ENCODE peak calls at places on chromosomes 1 and 21, in seven cellular contexts. X is PC-3, M is hepatocyte, Y is GM23248, P is neural progenitor cell, Q is HCT116, A is MM.1S. H is an unnamed sample.

GRCh38 chr21:42612390-42612789 is 41.0 kb upstream of the PDE9A start:
- DNase-seq in X (no peak), M (no peak), Y (no peak), P (no peak), Q (no peak), A (no peak), H (no peak)

GRCh38 chr1:26067432-26067911 is at the start of gene TRIM63:
- DNase-seq in X (no peak), M (no peak), Y (no peak), P (no peak), Q (no peak), A (no peak), H (no peak)

GRCh38 chr1:98467584-98467983 is 193.9 kb upstream of the SNX7 start:
- DNase-seq in X (peak), M (no peak), Y (no peak), P (no peak), Q (no peak), A (no peak), H (no peak)

GRCh38 chr1:25724986-25725385 is 75.0 kb upstream of the SELENON start:
- DNase-seq in X (no peak), M (no peak), Y (no peak), P (peak), Q (no peak), A (no peak), H (peak)

GRCh38 chr1:161082996-161083742 is 6.2 kb downstream of the NECTIN4 start:
- DNase-seq in X (peak), M (peak), Y (peak), P (no peak), Q (peak), A (no peak), H (no peak)

GRCh38 chr1:220690140-220691038 is at the start of gene C1orf115:
- DNase-seq in X (peak), M (peak), Y (peak), P (peak), Q (peak), A (peak), H (peak)

GRCh38 chr1:153309441-153309840 is 3.3 kb downstream of the PGLYRP3 start:
- DNase-seq in X (no peak), M (no peak), Y (no peak), P (no peak), Q (no peak), A (no peak), H (no peak)

GRCh38 chr1:7300893-7301292 is 470.2 kb upstream of the VAMP3 start:
- DNase-seq in X (peak), M (peak), Y (peak), P (no peak), Q (peak), A (no peak), H (no peak)

GRCh38 chr1:29706936-29707335 is 470.6 kb downstream of the PTPRU start:
- DNase-seq in X (peak), M (peak), Y (peak), P (peak), Q (no peak), A (peak), H (peak)

GRCh38 chr1:27074175-27074780 is 61.6 kb upstream of the TENT5B start:
- DNase-seq in X (peak), M (peak), Y (peak), P (no peak), Q (no peak), A (no peak), H (no peak)

GRCh38 chr21:31798842-31799691 is 67.1 kb upstream of the SCAF4 start:
- DNase-seq in X (no peak), M (no peak), Y (no peak), P (no peak), Q (no peak), A (no peak), H (no peak)

GRCh38 chr1:176119549-176119948 is 87.5 kb downstream of the COP1 start:
- DNase-seq in X (peak), M (no peak), Y (peak), P (no peak), Q (peak), A (no peak), H (peak)

GRCh38 chr1:21534674-21535378 is 25.6 kb downstream of the ALPL start:
- DNase-seq in X (peak), M (peak), Y (peak), P (peak), Q (peak), A (peak), H (peak)

GRCh38 chr1:183632964-183633363 is 2.6 kb downstream of the ARPC5 start:
- DNase-seq in X (no peak), M (no peak), Y (peak), P (no peak), Q (no peak), A (peak), H (no peak)

GRCh38 chr1:236391008-236391407 is 3.1 kb upstream of the EDARADD start:
- DNase-seq in X (no peak), M (no peak), Y (peak), P (no peak), Q (no peak), A (no peak), H (no peak)

GRCh38 chr1:170356585-170356984 is 175.4 kb upstream of the GORAB start:
- DNase-seq in X (no peak), M (no peak), Y (no peak), P (no peak), Q (no peak), A (peak), H (no peak)

GRCh38 chr1:6030144-6030543 is 15.5 kb upstream of the KCNAB2 start:
- DNase-seq in X (no peak), M (no peak), Y (no peak), P (no peak), Q (no peak), A (no peak), H (no peak)

GRCh38 chr1:6028042-6028895 is 17.4 kb upstream of the KCNAB2 start:
- DNase-seq in X (no peak), M (no peak), Y (no peak), P (no peak), Q (no peak), A (no peak), H (no peak)

GRCh38 chr1:6033124-6033523 is 12.6 kb upstream of the KCNAB2 start:
- DNase-seq in X (no peak), M (no peak), Y (no peak), P (no peak), Q (no peak), A (no peak), H (no peak)

GRCh38 chr1:6029351-6029750 is 16.3 kb upstream of the KCNAB2 start:
- DNase-seq in X (no peak), M (no peak), Y (no peak), P (no peak), Q (no peak), A (no peak), H (no peak)

DNA sequence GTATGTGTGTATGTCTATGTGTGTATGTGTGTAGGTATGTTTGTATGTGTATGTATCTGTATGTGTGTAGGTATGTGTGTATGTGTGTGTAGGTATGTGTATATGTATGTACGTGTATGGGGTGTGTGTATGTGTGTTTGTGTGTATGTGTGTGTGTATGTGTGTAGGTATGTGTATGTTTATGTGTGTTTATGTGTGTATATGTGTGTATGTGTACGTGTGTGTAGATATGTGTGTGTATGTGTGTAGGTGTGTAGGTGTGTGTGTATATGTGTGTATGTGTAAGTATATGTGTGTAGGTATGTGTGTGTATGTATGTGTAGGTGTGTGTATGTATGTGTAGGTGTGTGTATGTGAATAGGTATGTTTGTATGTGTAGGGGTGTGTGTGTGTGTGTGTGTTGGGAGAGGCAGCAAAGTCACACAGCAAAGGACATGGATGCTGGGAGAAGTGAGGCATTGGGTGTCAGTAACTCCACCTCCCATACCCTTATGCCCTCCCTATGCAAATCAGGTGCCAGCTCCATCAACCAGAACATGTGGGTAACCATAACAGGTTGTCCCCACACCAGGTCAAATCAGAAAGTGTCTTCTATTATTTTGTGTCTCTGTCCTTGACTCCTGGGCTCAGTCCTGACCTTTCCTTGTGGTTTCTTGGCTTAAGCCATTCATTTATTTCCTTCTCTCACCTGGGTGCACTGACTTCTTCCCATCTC is 15.0 kb upstream of the KCNAB2 start:
- DNase-seq in X (no peak), M (no peak), Y (no peak), P (no peak), Q (no peak), A (no peak), H (no peak)
- H3K4me3 ChIP-seq in X (no peak), M (no peak), Y (no peak), P (no peak), Q (no peak), A (no peak), H (no peak)

GRCh38 chr1:159008744-159009188 is 941 bp upstream of the IFI16 start:
- DNase-seq in X (no peak), M (no peak), Y (no peak), P (no peak), Q (no peak), A (peak), H (no peak)

GRCh38 chr1:159009287-159009686 is 420 bp upstream of the IFI16 start:
- DNase-seq in X (no peak), M (no peak), Y (no peak), P (no peak), Q (no peak), A (peak), H (no peak)

GRCh38 chr1:159010398-159010797 is 691 bp downstream of the IFI16 start:
- DNase-seq in X (no peak), M (no peak), Y (peak), P (no peak), Q (no peak), A (peak), H (no peak)

GRCh38 chr1:159011701-159012100 is 2.0 kb downstream of the IFI16 start:
- DNase-seq in X (no peak), M (no peak), Y (no peak), P (no peak), Q (no peak), A (no peak), H (no peak)

GRCh38 chr1:159009704-159010361 is at the start of gene IFI16:
- DNase-seq in X (peak), M (peak), Y (peak), P (no peak), Q (no peak), A (peak), H (no peak)
- TF ChIP-seq EZH2phosphoT487 in X (no peak), M (no peak), Y (no peak), P (no peak), Q (no peak), A (no peak), H (no peak)

GRCh38 chr1:93150729-93151128 is 29.5 kb downstream of the TMED5 start:
- DNase-seq in X (no peak), M (no peak), Y (no peak), P (no peak), Q (no peak), A (no peak), H (no peak)

GRCh38 chr1:93151474-93151873 is 28.7 kb downstream of the TMED5 start:
- DNase-seq in X (no peak), M (no peak), Y (no peak), P (no peak), Q (no peak), A (no peak), H (no peak)

GRCh38 chr1:93152835-93153234 is 27.4 kb downstream of the TMED5 start:
- DNase-seq in X (no peak), M (no peak), Y (no peak), P (no peak), Q (no peak), A (no peak), H (no peak)

GRCh38 chr1:93155335-93155734 is 24.9 kb downstream of the TMED5 start:
- DNase-seq in X (peak), M (no peak), Y (peak), P (no peak), Q (no peak), A (no peak), H (peak)

DNA sequence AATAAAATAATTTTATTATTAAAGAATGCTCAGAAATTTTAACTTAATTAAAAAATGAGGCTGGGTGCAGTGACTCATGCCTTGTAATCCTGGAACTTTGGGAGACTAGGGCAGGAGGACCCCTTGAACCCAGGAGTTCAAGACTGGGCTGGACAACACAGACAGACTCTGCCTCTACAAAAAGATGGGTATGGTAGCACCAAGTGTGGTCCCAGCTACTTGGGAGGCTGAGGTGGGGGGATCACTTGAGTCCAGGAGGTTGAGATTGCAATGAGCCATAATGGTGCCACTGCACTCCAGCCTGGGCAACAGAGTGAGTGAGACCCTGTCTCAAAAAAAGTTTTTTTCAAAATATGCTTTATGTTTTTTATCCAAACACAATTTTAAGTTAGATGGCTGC is 25.3 kb downstream of the TMED5 start:
- DNase-seq in X (no peak), M (no peak), Y (no peak), P (no peak), Q (no peak), A (no peak), H (no peak)
- TF ChIP-seq EZH2 in X (no peak), M (no peak), Y (no peak), P (no peak), Q (no peak), A (no peak), H (no peak)

GRCh38 chr1:70893381-70893780 is 154.2 kb downstream of the PTGER3 start:
- DNase-seq in X (no peak), M (no peak), Y (no peak), P (no peak), Q (no peak), A (no peak), H (no peak)

GRCh38 chr1:70887936-70888335 is 159.7 kb downstream of the PTGER3 start:
- DNase-seq in X (no peak), M (peak), Y (no peak), P (no peak), Q (no peak), A (no peak), H (no peak)

GRCh38 chr1:70892140-70892539 is 155.5 kb downstream of the PTGER3 start:
- DNase-seq in X (no peak), M (no peak), Y (no peak), P (no peak), Q (no peak), A (no peak), H (no peak)

GRCh38 chr1:70890408-70890807 is 157.2 kb downstream of the PTGER3 start:
- DNase-seq in X (no peak), M (no peak), Y (no peak), P (no peak), Q (no peak), A (no peak), H (no peak)

DNA sequence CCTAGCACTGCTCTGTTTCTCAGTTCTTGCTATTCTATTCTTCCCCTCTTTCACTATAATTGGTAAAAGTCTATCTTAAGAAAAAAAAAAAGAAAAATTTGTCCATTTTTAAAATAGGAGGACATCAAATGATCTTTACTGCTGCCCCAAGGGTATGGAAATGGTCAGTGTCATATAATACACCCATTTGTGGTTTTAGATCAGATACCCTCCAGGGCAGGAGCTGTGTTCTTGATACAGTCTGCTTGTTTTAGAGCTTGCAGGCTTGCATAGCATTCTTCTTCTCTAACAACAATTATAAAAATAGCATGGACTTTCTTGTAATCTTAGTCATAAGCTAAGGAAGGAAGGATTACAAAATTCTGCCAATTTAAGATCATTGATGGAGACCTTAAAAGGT is 156.2 kb downstream of the PTGER3 start:
- DNase-seq in X (no peak), M (no peak), Y (peak), P (no peak), Q (no peak), A (no peak), H (no peak)
- H3K4me3 ChIP-seq in X (no peak), M (no peak), Y (no peak), P (no peak), Q (no peak), A (no peak), H (no peak)

GRCh38 chr1:227854189-227854588 is 38.7 kb downstream of the PRSS38 start:
- DNase-seq in X (no peak), M (no peak), Y (no peak), P (no peak), Q (no peak), A (no peak), H (no peak)

GRCh38 chr1:227856147-227856858 is 40.8 kb downstream of the PRSS38 start:
- DNase-seq in X (no peak), M (no peak), Y (no peak), P (no peak), Q (no peak), A (no peak), H (no peak)

DNA sequence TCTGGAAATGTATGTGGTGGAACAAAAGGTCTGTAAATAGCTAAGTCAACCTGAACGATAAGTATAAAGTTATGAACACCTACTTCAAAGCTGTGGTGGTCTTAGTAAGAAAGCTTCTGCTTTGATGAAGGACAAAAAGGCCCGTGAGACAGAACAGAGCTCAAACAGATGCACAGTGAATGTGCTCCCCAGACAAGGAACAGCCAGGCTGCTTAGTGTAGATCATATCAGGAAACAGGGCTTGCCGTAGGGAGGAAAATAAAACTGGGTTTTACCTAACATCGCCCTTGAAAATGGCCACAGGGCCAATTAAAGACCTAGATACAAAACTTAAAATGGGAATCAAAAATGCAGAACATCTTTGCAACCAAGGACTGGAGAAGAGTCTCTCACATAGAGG is 40.2 kb downstream of the PRSS38 start:
- DNase-seq in X (no peak), M (no peak), Y (no peak), P (no peak), Q (no peak), A (no peak), H (no peak)
- TF ChIP-seq EZH2phosphoT487 in X (no peak), M (no peak), Y (no peak), P (no peak), Q (no peak), A (no peak), H (no peak)

DNA sequence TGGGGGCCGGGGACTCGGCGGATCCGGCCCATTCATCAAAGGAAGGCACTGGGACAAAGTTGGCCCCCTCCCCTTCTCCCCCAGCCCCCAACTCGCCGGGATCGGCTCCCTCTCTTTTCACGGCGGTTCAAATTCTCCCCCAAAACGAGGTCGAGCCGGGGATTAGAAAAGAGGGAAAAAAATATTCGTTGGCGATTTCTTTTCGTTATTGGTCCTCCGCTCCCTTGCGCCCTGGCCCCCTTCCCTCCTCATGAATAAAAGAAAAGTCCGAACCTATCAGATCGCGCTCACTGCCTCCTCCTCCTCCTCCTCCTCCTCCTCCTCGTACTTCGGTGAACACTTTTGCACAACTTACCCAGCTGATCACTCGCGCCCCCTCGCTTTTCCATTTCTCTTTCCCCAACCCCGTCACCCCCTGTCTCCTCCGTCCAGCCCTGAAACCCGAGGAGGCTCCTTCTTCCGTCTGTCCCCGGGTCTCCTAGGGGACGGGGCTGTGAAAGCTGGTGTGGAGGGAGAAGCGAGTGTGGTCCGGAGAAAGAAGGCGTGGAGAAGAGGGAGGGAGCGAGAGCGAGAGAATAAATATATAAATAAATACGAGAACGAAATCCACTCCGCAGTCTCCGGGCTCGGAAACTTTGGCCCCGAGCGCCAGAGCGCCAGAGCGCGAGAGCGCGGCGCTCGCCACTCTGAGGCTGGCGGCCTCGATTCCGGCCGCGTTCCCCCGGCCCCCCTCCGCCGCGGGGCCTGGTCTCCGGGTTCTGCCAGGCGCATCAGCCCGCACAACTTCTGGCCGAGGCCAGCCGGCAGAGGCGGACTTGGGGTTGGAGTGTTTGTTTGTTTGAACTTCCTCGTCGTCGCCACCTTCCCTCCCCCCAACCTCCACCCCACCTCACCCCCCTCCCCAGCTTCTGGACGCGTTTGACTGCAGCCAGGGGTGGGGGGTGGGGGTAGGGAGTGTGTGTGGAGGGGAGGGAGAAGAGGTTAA is at the start of gene PAX7:
- DNase-seq in X (no peak), M (no peak), Y (no peak), P (peak), Q (no peak), A (no peak), H (peak)
- TF ChIP-seq EZH2 in X (no peak), M (peak), Y (peak), P (no peak), Q (no peak), A (peak), H (peak)

GRCh38 chr1:54813479-54814147 is 12.5 kb upstream of the TTC22 start:
- DNase-seq in X (no peak), M (no peak), Y (no peak), P (peak), Q (no peak), A (no peak), H (peak)
- H3K4me3 ChIP-seq in X (no peak), M (no peak), Y (no peak), P (peak), Q (no peak), A (no peak), H (peak)

GRCh38 chr1:192654607-192655389 is 18.9 kb downstream of the RGS13 start:
- DNase-seq in X (peak), M (no peak), Y (peak), P (no peak), Q (no peak), A (no peak), H (no peak)
- TF ChIP-seq EZH2phosphoT487 in X (no peak), M (no peak), Y (no peak), P (no peak), Q (no peak), A (no peak), H (no peak)